ENCODE peak calls at places on chromosome 18, in nine cellular contexts. One of them, this sample, is unnamed.
A peak's percentile ranks its signal among the peaks of the same experiment; 100 is the strongest.

GRCh38 chr18:48928787-48929186 is 22.0 kb downstream of the SMAD7 start:
- DNase-seq in kidney: peak; percentile 91
- DNase-seq in suprapubic skin: no peak
- DNase-seq in brain microvascular endothelial cell: no peak
- DNase-seq in foreskin fibroblast: peak; percentile 74
- DNase-seq in cardiac muscle cell: no peak
- DNase-seq in CD8-positive, alpha-beta T cell: peak; percentile 76
- DNase-seq in AG04450: no peak
- DNase-seq in NB4: peak; percentile 80
- DNase-seq in this sample: peak; percentile 69

GRCh38 chr18:64202229-64202835 is 53.4 kb upstream of the LINC00305 start:
- DNase-seq in kidney: no peak
- DNase-seq in suprapubic skin: no peak
- DNase-seq in brain microvascular endothelial cell: no peak
- DNase-seq in foreskin fibroblast: peak; percentile 2
- DNase-seq in cardiac muscle cell: no peak
- DNase-seq in CD8-positive, alpha-beta T cell: no peak
- DNase-seq in AG04450: no peak
- DNase-seq in NB4: no peak
- DNase-seq in this sample: no peak

GRCh38 chr18:68679531-68679930 is 35.4 kb downstream of the TMX3 start:
- DNase-seq in kidney: no peak
- DNase-seq in suprapubic skin: no peak
- DNase-seq in brain microvascular endothelial cell: no peak
- DNase-seq in foreskin fibroblast: peak; percentile 11
- DNase-seq in cardiac muscle cell: peak; percentile 56
- DNase-seq in CD8-positive, alpha-beta T cell: no peak
- DNase-seq in AG04450: peak; percentile 39
- DNase-seq in NB4: peak; percentile 7
- DNase-seq in this sample: peak; percentile 65

GRCh38 chr18:38695559-38696270 is 1130.1 kb upstream of the CELF4 start:
- DNase-seq in kidney: no peak
- DNase-seq in suprapubic skin: no peak
- DNase-seq in brain microvascular endothelial cell: no peak
- DNase-seq in foreskin fibroblast: peak; percentile 42
- DNase-seq in cardiac muscle cell: peak; percentile 6
- DNase-seq in CD8-positive, alpha-beta T cell: no peak
- DNase-seq in AG04450: no peak
- DNase-seq in NB4: peak; percentile 8
- DNase-seq in this sample: no peak

GRCh38 chr18:13463526-13463925 is 245.0 kb downstream of the LDLRAD4 start:
- DNase-seq in kidney: no peak
- DNase-seq in suprapubic skin: peak; percentile 6
- DNase-seq in brain microvascular endothelial cell: no peak
- DNase-seq in foreskin fibroblast: no peak
- DNase-seq in cardiac muscle cell: no peak
- DNase-seq in CD8-positive, alpha-beta T cell: no peak
- DNase-seq in AG04450: no peak
- DNase-seq in NB4: no peak
- DNase-seq in this sample: no peak

GRCh38 chr18:8988262-8988871 is 114.1 kb upstream of the NDUFV2 start:
- DNase-seq in kidney: no peak
- DNase-seq in suprapubic skin: no peak
- DNase-seq in brain microvascular endothelial cell: peak; percentile 53
- DNase-seq in foreskin fibroblast: peak; percentile 81
- DNase-seq in cardiac muscle cell: peak; percentile 73
- DNase-seq in CD8-positive, alpha-beta T cell: peak; percentile 33
- DNase-seq in AG04450: no peak
- DNase-seq in NB4: peak; percentile 71
- DNase-seq in this sample: peak; percentile 77

GRCh38 chr18:73782405-73782804 is 365.2 kb downstream of the FBXO15 start:
- DNase-seq in kidney: no peak
- DNase-seq in suprapubic skin: no peak
- DNase-seq in brain microvascular endothelial cell: no peak
- DNase-seq in foreskin fibroblast: no peak
- DNase-seq in cardiac muscle cell: no peak
- DNase-seq in CD8-positive, alpha-beta T cell: no peak
- DNase-seq in AG04450: no peak
- DNase-seq in NB4: no peak
- DNase-seq in this sample: no peak

GRCh38 chr18:48831113-48831759 is 119.5 kb downstream of the SMAD7 start:
- DNase-seq in kidney: no peak
- DNase-seq in suprapubic skin: peak; percentile 50
- DNase-seq in brain microvascular endothelial cell: no peak
- DNase-seq in foreskin fibroblast: no peak
- DNase-seq in cardiac muscle cell: no peak
- DNase-seq in CD8-positive, alpha-beta T cell: no peak
- DNase-seq in AG04450: no peak
- DNase-seq in NB4: no peak
- DNase-seq in this sample: no peak

GRCh38 chr18:48803951-48804855 is 146.6 kb downstream of the SMAD7 start:
- DNase-seq in kidney: peak; percentile 59
- DNase-seq in suprapubic skin: peak; percentile 65
- DNase-seq in brain microvascular endothelial cell: no peak
- DNase-seq in foreskin fibroblast: no peak
- DNase-seq in cardiac muscle cell: no peak
- DNase-seq in CD8-positive, alpha-beta T cell: no peak
- DNase-seq in AG04450: no peak
- DNase-seq in NB4: no peak
- DNase-seq in this sample: no peak

GRCh38 chr18:57436193-57436964 is 1.2 kb downstream of the ONECUT2 start:
- DNase-seq in kidney: peak; percentile 79
- DNase-seq in suprapubic skin: no peak
- DNase-seq in brain microvascular endothelial cell: no peak
- DNase-seq in foreskin fibroblast: no peak
- DNase-seq in cardiac muscle cell: no peak
- DNase-seq in CD8-positive, alpha-beta T cell: no peak
- DNase-seq in AG04450: no peak
- DNase-seq in NB4: no peak
- DNase-seq in this sample: no peak

GRCh38 chr18:57435851-57436192 is 648 bp downstream of the ONECUT2 start:
- DNase-seq in kidney: no peak
- DNase-seq in suprapubic skin: no peak
- DNase-seq in brain microvascular endothelial cell: no peak
- DNase-seq in foreskin fibroblast: no peak
- DNase-seq in cardiac muscle cell: no peak
- DNase-seq in CD8-positive, alpha-beta T cell: no peak
- DNase-seq in AG04450: no peak
- DNase-seq in NB4: no peak
- DNase-seq in this sample: no peak

GRCh38 chr18:57437433-57437781 is 2.2 kb downstream of the ONECUT2 start:
- DNase-seq in kidney: peak; percentile 45
- DNase-seq in suprapubic skin: no peak
- DNase-seq in brain microvascular endothelial cell: no peak
- DNase-seq in foreskin fibroblast: no peak
- DNase-seq in cardiac muscle cell: no peak
- DNase-seq in CD8-positive, alpha-beta T cell: no peak
- DNase-seq in AG04450: no peak
- DNase-seq in NB4: no peak
- DNase-seq in this sample: no peak

GRCh38 chr18:57437782-57438668 is 2.9 kb downstream of the ONECUT2 start:
- DNase-seq in kidney: peak; percentile 75
- DNase-seq in suprapubic skin: no peak
- DNase-seq in brain microvascular endothelial cell: peak; percentile 37
- DNase-seq in foreskin fibroblast: peak; percentile 71
- DNase-seq in cardiac muscle cell: peak; percentile 73
- DNase-seq in CD8-positive, alpha-beta T cell: no peak
- DNase-seq in AG04450: no peak
- DNase-seq in NB4: peak; percentile 49
- DNase-seq in this sample: peak; percentile 46

DNA sequence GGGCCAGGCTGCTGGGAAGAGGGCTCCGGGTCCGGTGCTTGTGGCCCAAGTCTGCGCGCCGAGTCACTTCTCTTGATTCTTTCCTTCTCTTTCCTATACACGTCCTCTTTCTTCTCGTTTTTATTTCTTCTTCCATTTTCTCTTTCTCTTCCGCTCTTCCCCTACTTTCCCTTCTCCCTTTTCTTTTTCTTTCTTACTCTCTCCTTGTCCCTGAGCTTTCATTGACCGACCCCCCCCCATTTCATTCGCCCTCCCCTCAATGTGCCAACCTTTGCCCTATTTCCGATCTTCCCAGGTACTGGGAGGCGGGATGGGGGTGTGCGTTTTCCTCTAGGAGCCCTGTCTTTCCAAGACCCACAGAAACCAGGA is 1.8 kb downstream of the ONECUT2 start:
- DNase-seq in kidney: no peak
- DNase-seq in suprapubic skin: no peak
- DNase-seq in brain microvascular endothelial cell: no peak
- DNase-seq in foreskin fibroblast: no peak
- DNase-seq in cardiac muscle cell: no peak
- DNase-seq in CD8-positive, alpha-beta T cell: no peak
- DNase-seq in AG04450: no peak
- DNase-seq in NB4: no peak
- DNase-seq in this sample: no peak
- H3K4me3 ChIP-seq in kidney: no peak overlapping the region
- H3K4me3 ChIP-seq in suprapubic skin: peak overlapping the region; percentile 19
- H3K4me3 ChIP-seq in brain microvascular endothelial cell: no peak overlapping the region
- H3K4me3 ChIP-seq in foreskin fibroblast: no peak overlapping the region
- H3K4me3 ChIP-seq in cardiac muscle cell: no peak overlapping the region
- H3K4me3 ChIP-seq in CD8-positive, alpha-beta T cell: no peak overlapping the region
- H3K4me3 ChIP-seq in AG04450: no peak overlapping the region
- H3K4me3 ChIP-seq in NB4: no peak overlapping the region
- H3K4me3 ChIP-seq in this sample: no peak overlapping the region

GRCh38 chr18:36503477-36503876 is 206.0 kb downstream of the FHOD3 start:
- DNase-seq in kidney: no peak
- DNase-seq in suprapubic skin: no peak
- DNase-seq in brain microvascular endothelial cell: no peak
- DNase-seq in foreskin fibroblast: no peak
- DNase-seq in cardiac muscle cell: no peak
- DNase-seq in CD8-positive, alpha-beta T cell: no peak
- DNase-seq in AG04450: no peak
- DNase-seq in NB4: no peak
- DNase-seq in this sample: no peak
- TF ChIP-seq CTCF in kidney: no peak
- TF ChIP-seq CTCF in suprapubic skin: no peak
- TF ChIP-seq CTCF in brain microvascular endothelial cell: no peak
- TF ChIP-seq CTCF in foreskin fibroblast: no peak
- TF ChIP-seq CTCF in cardiac muscle cell: no peak
- TF ChIP-seq CTCF in CD8-positive, alpha-beta T cell: no peak
- TF ChIP-seq CTCF in AG04450: no peak
- TF ChIP-seq CTCF in NB4: no peak
- TF ChIP-seq CTCF in this sample: no peak

GRCh38 chr18:79403723-79404566 is 8.2 kb downstream of the NFATC1 start:
- DNase-seq in kidney: peak; percentile 62
- DNase-seq in suprapubic skin: no peak
- DNase-seq in brain microvascular endothelial cell: no peak
- DNase-seq in foreskin fibroblast: no peak
- DNase-seq in cardiac muscle cell: no peak
- DNase-seq in CD8-positive, alpha-beta T cell: no peak
- DNase-seq in AG04450: no peak
- DNase-seq in NB4: no peak
- DNase-seq in this sample: no peak
- H3K4me3 ChIP-seq in kidney: no peak overlapping the region
- H3K4me3 ChIP-seq in suprapubic skin: peak overlapping the region; percentile 24
- H3K4me3 ChIP-seq in brain microvascular endothelial cell: no peak overlapping the region
- H3K4me3 ChIP-seq in foreskin fibroblast: no peak overlapping the region
- H3K4me3 ChIP-seq in cardiac muscle cell: no peak overlapping the region
- H3K4me3 ChIP-seq in CD8-positive, alpha-beta T cell: peak overlapping the region; percentile 28
- H3K4me3 ChIP-seq in AG04450: no peak overlapping the region
- H3K4me3 ChIP-seq in NB4: no peak overlapping the region
- H3K4me3 ChIP-seq in this sample: no peak overlapping the region

GRCh38 chr18:57959278-57959677 is 84.7 kb upstream of the NEDD4L start:
- DNase-seq in kidney: no peak
- DNase-seq in suprapubic skin: no peak
- DNase-seq in brain microvascular endothelial cell: peak; percentile 57
- DNase-seq in foreskin fibroblast: peak; percentile 67
- DNase-seq in cardiac muscle cell: peak; percentile 56
- DNase-seq in CD8-positive, alpha-beta T cell: no peak
- DNase-seq in AG04450: peak; percentile 1
- DNase-seq in NB4: peak; percentile 29
- DNase-seq in this sample: peak; percentile 36
- TF ChIP-seq CTCF in kidney: peak; percentile 44
- TF ChIP-seq CTCF in suprapubic skin: no peak
- TF ChIP-seq CTCF in brain microvascular endothelial cell: peak; percentile 69
- TF ChIP-seq CTCF in foreskin fibroblast: peak; percentile 20
- TF ChIP-seq CTCF in cardiac muscle cell: peak; percentile 49
- TF ChIP-seq CTCF in CD8-positive, alpha-beta T cell: no peak
- TF ChIP-seq CTCF in AG04450: peak; percentile 44
- TF ChIP-seq CTCF in NB4: peak; percentile 24
- TF ChIP-seq CTCF in this sample: peak; percentile 43

DNA sequence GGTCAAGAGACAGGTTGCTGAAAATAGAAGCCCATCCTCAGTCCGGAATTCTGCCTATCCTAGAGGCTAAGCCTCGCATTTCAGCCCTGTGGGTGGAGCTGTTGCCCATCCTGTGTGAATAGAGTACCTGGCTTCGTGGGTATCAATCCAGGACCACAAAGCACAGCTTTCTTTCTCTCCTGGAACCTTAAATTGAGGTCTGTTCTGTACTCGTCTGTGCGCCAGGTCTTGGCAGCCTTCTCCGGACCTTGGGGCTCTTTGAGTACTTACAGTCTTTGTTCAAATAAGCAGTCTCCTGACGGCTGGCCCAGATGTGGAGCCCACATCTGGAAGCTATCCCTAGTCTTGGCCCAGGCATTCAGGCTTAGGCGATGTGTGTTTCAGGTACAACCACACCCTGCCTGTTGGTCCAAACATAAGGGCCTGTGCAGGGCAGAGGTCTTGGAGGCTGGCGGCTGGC is 294.3 kb downstream of the BCL2 start:
- DNase-seq in kidney: no peak
- DNase-seq in suprapubic skin: no peak
- DNase-seq in brain microvascular endothelial cell: no peak
- DNase-seq in foreskin fibroblast: peak; percentile 3
- DNase-seq in cardiac muscle cell: peak; percentile 14
- DNase-seq in CD8-positive, alpha-beta T cell: no peak
- DNase-seq in AG04450: no peak
- DNase-seq in NB4: peak; percentile 40
- DNase-seq in this sample: no peak
- H3K4me3 ChIP-seq in kidney: no peak overlapping the region
- H3K4me3 ChIP-seq in suprapubic skin: no peak overlapping the region
- H3K4me3 ChIP-seq in brain microvascular endothelial cell: no peak overlapping the region
- H3K4me3 ChIP-seq in foreskin fibroblast: no peak overlapping the region
- H3K4me3 ChIP-seq in cardiac muscle cell: no peak overlapping the region
- H3K4me3 ChIP-seq in CD8-positive, alpha-beta T cell: no peak overlapping the region
- H3K4me3 ChIP-seq in AG04450: no peak overlapping the region
- H3K4me3 ChIP-seq in NB4: no peak overlapping the region
- H3K4me3 ChIP-seq in this sample: no peak overlapping the region

GRCh38 chr18:3468066-3468705 is 18.2 kb downstream of the TGIF1 start:
- DNase-seq in kidney: no peak
- DNase-seq in suprapubic skin: no peak
- DNase-seq in brain microvascular endothelial cell: no peak
- DNase-seq in foreskin fibroblast: no peak
- DNase-seq in cardiac muscle cell: no peak
- DNase-seq in CD8-positive, alpha-beta T cell: no peak
- DNase-seq in AG04450: no peak
- DNase-seq in NB4: no peak
- DNase-seq in this sample: no peak
- TF ChIP-seq CTCF in kidney: no peak
- TF ChIP-seq CTCF in suprapubic skin: no peak
- TF ChIP-seq CTCF in brain microvascular endothelial cell: peak; percentile 27
- TF ChIP-seq CTCF in foreskin fibroblast: no peak
- TF ChIP-seq CTCF in cardiac muscle cell: no peak
- TF ChIP-seq CTCF in CD8-positive, alpha-beta T cell: no peak
- TF ChIP-seq CTCF in AG04450: peak; percentile 14
- TF ChIP-seq CTCF in NB4: no peak
- TF ChIP-seq CTCF in this sample: no peak

This sample was measured in fibroblast of the aortic adventitia.